ENCODE peak calls at places on chromosomes 2 and 18, in six cellular contexts. B, H, V, Q, U and T are unnamed samples.
A peak's percentile ranks its signal among the peaks of the same experiment; 100 is the strongest.

GRCh38 chr2:84919885-84920580 is 14.6 kb downstream of the TMSB10 start:
- DNase-seq in B (no peak), H (no peak), V (peak; percentile 42), Q (no peak), U (no peak), T (no peak)

GRCh38 chr2:222452422-222452950 is 28.1 kb downstream of the SGPP2 start:
- DNase-seq in B (no peak), H (no peak), V (no peak), Q (no peak), U (no peak), T (no peak)

GRCh38 chr2:66445781-66446177 is 10.9 kb downstream of the MEIS1 start:
- DNase-seq in B (peak; percentile 85), H (no peak), V (no peak), Q (no peak), U (no peak), T (no peak)

GRCh38 chr2:128405467-128405900 is 86.8 kb upstream of the HS6ST1 start:
- DNase-seq in B (no peak), H (no peak), V (peak; percentile 2), Q (no peak), U (no peak), T (no peak)

GRCh38 chr18:44453505-44453904 is 227.2 kb upstream of the SETBP1 start:
- DNase-seq in B (no peak), H (no peak), V (no peak), Q (no peak), U (no peak), T (no peak)

GRCh38 chr2:113135354-113135753 is 8.0 kb downstream of the IL1RN start:
- DNase-seq in B (no peak), H (no peak), V (no peak), Q (no peak), U (no peak), T (no peak)

GRCh38 chr2:218878486-218878885 is 2.2 kb upstream of the WNT10A start:
- DNase-seq in B (no peak), H (no peak), V (no peak), Q (no peak), U (no peak), T (no peak)

GRCh38 chr2:43331428-43331827 is 105.0 kb upstream of the ZFP36L2 start:
- DNase-seq in B (no peak), H (no peak), V (no peak), Q (no peak), U (no peak), T (no peak)

GRCh38 chr2:105243961-105244360 is 2.4 kb downstream of the GPR45 start:
- DNase-seq in B (peak; percentile 68), H (no peak), V (no peak), Q (no peak), U (no peak), T (no peak)

GRCh38 chr2:186617186-186617585 is 27.3 kb downstream of the ITGAV start:
- DNase-seq in B (no peak), H (no peak), V (no peak), Q (no peak), U (no peak), T (no peak)

GRCh38 chr2:133737597-133737996 is 169.3 kb upstream of the NCKAP5 start:
- DNase-seq in B (no peak), H (no peak), V (no peak), Q (no peak), U (no peak), T (no peak)

GRCh38 chr2:207792244-207792785 is 22.6 kb upstream of the FZD5 start:
- DNase-seq in B (no peak), H (no peak), V (no peak), Q (no peak), U (no peak), T (no peak)

GRCh38 chr2:230939066-230939591 is 14.1 kb upstream of the GPR55 start:
- DNase-seq in B (no peak), H (no peak), V (no peak), Q (no peak), U (no peak), T (no peak)

GRCh38 chr18:36095936-36096519 is 28.7 kb upstream of the RPRD1A start:
- DNase-seq in B (peak; percentile 67), H (no peak), V (no peak), Q (no peak), U (peak; percentile 20), T (no peak)

GRCh38 chr18:52077251-52077983 is 262.6 kb upstream of the DCC start:
- DNase-seq in B (no peak), H (no peak), V (no peak), Q (no peak), U (no peak), T (no peak)

GRCh38 chr18:45690975-45691815 is 32.8 kb upstream of the SLC14A1 start:
- DNase-seq in B (peak; percentile 87), H (peak; percentile 54), V (peak; percentile 79), Q (peak; percentile 54), U (peak; percentile 66), T (no peak)

GRCh38 chr2:19545507-19545906 is 187.1 kb upstream of the OSR1 start:
- DNase-seq in B (no peak), H (no peak), V (no peak), Q (no peak), U (no peak), T (no peak)

GRCh38 chr18:36534154-36534688 is 236.7 kb downstream of the FHOD3 start:
- DNase-seq in B (no peak), H (no peak), V (no peak), Q (no peak), U (no peak), T (no peak)

GRCh38 chr18:22556271-22556990 is 138.7 kb upstream of the CTAGE1 start:
- DNase-seq in B (no peak), H (no peak), V (no peak), Q (no peak), U (no peak), T (no peak)

GRCh38 chr18:77346446-77346845 is 96.8 kb downstream of the GALR1 start:
- DNase-seq in B (no peak), H (no peak), V (no peak), Q (no peak), U (no peak), T (no peak)